ENCODE peak calls at places on chromosome 3, in four cellular contexts. One of them, this sample, is unnamed.

GRCh38 chr3:62525276-62525675 is 151.9 kb upstream of the FEZF2 start:
- DNase-seq in stimulated activated CD8-positive, alpha-beta memory T cell treated with anti-CD3 and anti-CD28 coated beads, Interleukin-4, amount 100 ng/mL, for 48 hours: no peak
- DNase-seq in AG09319: peak; percentile 15
- DNase-seq in NCI-H1105: no peak
- DNase-seq in this sample: peak; percentile 23

GRCh38 chr3:48411041-48411588 is 18.8 kb downstream of the PLXNB1 start:
- DNase-seq in stimulated activated CD8-positive, alpha-beta memory T cell treated with anti-CD3 and anti-CD28 coated beads, Interleukin-4, amount 100 ng/mL, for 48 hours: no peak
- DNase-seq in AG09319: no peak
- DNase-seq in NCI-H1105: no peak
- DNase-seq in this sample: no peak

GRCh38 chr3:176079785-176080184 is 1117.5 kb downstream of the TBL1XR1 start:
- DNase-seq in NCI-H1105: no peak
- DNase-seq in AG09319: no peak
- DNase-seq in stimulated activated CD8-positive, alpha-beta memory T cell treated with anti-CD3 and anti-CD28 coated beads, Interleukin-4, amount 100 ng/mL, for 48 hours: no peak
- DNase-seq in this sample: no peak

GRCh38 chr3:194989251-194989650 is 281.7 kb downstream of the XXYLT1 start:
- DNase-seq in NCI-H1105: no peak
- DNase-seq in AG09319: no peak
- DNase-seq in stimulated activated CD8-positive, alpha-beta memory T cell treated with anti-CD3 and anti-CD28 coated beads, Interleukin-4, amount 100 ng/mL, for 48 hours: peak; percentile 7
- DNase-seq in this sample: no peak

GRCh38 chr3:72818092-72818721 is 30.0 kb downstream of the SHQ1 start:
- DNase-seq in AG09319: peak; percentile 18
- DNase-seq in stimulated activated CD8-positive, alpha-beta memory T cell treated with anti-CD3 and anti-CD28 coated beads, Interleukin-4, amount 100 ng/mL, for 48 hours: no peak
- DNase-seq in NCI-H1105: no peak
- DNase-seq in this sample: no peak

GRCh38 chr3:35664460-35664919 is 25.2 kb downstream of the ARPP21 start:
- DNase-seq in AG09319: no peak
- DNase-seq in NCI-H1105: peak; percentile 86
- DNase-seq in stimulated activated CD8-positive, alpha-beta memory T cell treated with anti-CD3 and anti-CD28 coated beads, Interleukin-4, amount 100 ng/mL, for 48 hours: no peak
- DNase-seq in this sample: peak; percentile 74

GRCh38 chr3:69439683-69440270 is 53.9 kb upstream of the FRMD4B start:
- DNase-seq in stimulated activated CD8-positive, alpha-beta memory T cell treated with anti-CD3 and anti-CD28 coated beads, Interleukin-4, amount 100 ng/mL, for 48 hours: no peak
- DNase-seq in NCI-H1105: no peak
- DNase-seq in AG09319: no peak
- DNase-seq in this sample: no peak

GRCh38 chr3:51982352-51982837 is 940 bp upstream of the ACY1 start:
- DNase-seq in stimulated activated CD8-positive, alpha-beta memory T cell treated with anti-CD3 and anti-CD28 coated beads, Interleukin-4, amount 100 ng/mL, for 48 hours: peak; percentile 62
- DNase-seq in AG09319: no peak
- DNase-seq in NCI-H1105: no peak
- DNase-seq in this sample: no peak

GRCh38 chr3:28000608-28001007 is 240.8 kb upstream of the CMC1 start:
- DNase-seq in stimulated activated CD8-positive, alpha-beta memory T cell treated with anti-CD3 and anti-CD28 coated beads, Interleukin-4, amount 100 ng/mL, for 48 hours: no peak
- DNase-seq in NCI-H1105: no peak
- DNase-seq in AG09319: no peak
- DNase-seq in this sample: no peak

GRCh38 chr3:38327335-38328009 is 19.1 kb upstream of the XYLB start:
- DNase-seq in AG09319: no peak
- DNase-seq in stimulated activated CD8-positive, alpha-beta memory T cell treated with anti-CD3 and anti-CD28 coated beads, Interleukin-4, amount 100 ng/mL, for 48 hours: no peak
- DNase-seq in NCI-H1105: no peak
- DNase-seq in this sample: no peak

GRCh38 chr3:186241910-186242821 is 119.9 kb downstream of the DGKG start:
- DNase-seq in stimulated activated CD8-positive, alpha-beta memory T cell treated with anti-CD3 and anti-CD28 coated beads, Interleukin-4, amount 100 ng/mL, for 48 hours: peak; percentile 74
- DNase-seq in AG09319: no peak
- DNase-seq in NCI-H1105: no peak
- DNase-seq in this sample: peak; percentile 92

GRCh38 chr3:142850395-142851023 is 38.4 kb downstream of the PCOLCE2 start:
- DNase-seq in AG09319: peak; percentile 45
- DNase-seq in stimulated activated CD8-positive, alpha-beta memory T cell treated with anti-CD3 and anti-CD28 coated beads, Interleukin-4, amount 100 ng/mL, for 48 hours: peak; percentile 28
- DNase-seq in NCI-H1105: no peak
- DNase-seq in this sample: no peak

GRCh38 chr3:97121386-97121785 is 307.0 kb downstream of the EPHA6 start:
- DNase-seq in NCI-H1105: no peak
- DNase-seq in stimulated activated CD8-positive, alpha-beta memory T cell treated with anti-CD3 and anti-CD28 coated beads, Interleukin-4, amount 100 ng/mL, for 48 hours: no peak
- DNase-seq in AG09319: no peak
- DNase-seq in this sample: no peak

GRCh38 chr3:122063908-122064307 is 8.7 kb downstream of the CD86 start:
- DNase-seq in AG09319: no peak
- DNase-seq in stimulated activated CD8-positive, alpha-beta memory T cell treated with anti-CD3 and anti-CD28 coated beads, Interleukin-4, amount 100 ng/mL, for 48 hours: no peak
- DNase-seq in NCI-H1105: no peak
- DNase-seq in this sample: no peak

This sample was measured in NCI-H2107.